ENCODE peak calls at places on chromosomes 12 and 14, in four cellular contexts. D is K562, R is WTC11, P is H1. J is an unnamed sample.

GRCh38 chr14:64953310-64953654 is 10.7 kb upstream of the GPX2 start:
- DNase-seq in D (no peak), R (no peak), P (no peak), J (no peak)

GRCh38 chr12:68851592-68851952 is 43.6 kb downstream of the MDM2 start:
- DNase-seq in D (no peak), R (no peak), P (no peak), J (no peak)

GRCh38 chr12:1115471-1116242 is 124.6 kb downstream of the ERC1 start:
- DNase-seq in D (no peak), R (no peak), P (no peak), J (no peak)

GRCh38 chr14:26811756-26812305 is 214.0 kb upstream of the NOVA1 start:
- DNase-seq in D (no peak), R (no peak), P (no peak), J (no peak)

GRCh38 chr12:105942316-105942715 is 196.4 kb downstream of the NUAK1 start:
- DNase-seq in D (no peak), R (no peak), P (no peak), J (no peak)

GRCh38 chr12:68272732-68273131 is 19.3 kb upstream of the IL22 start:
- DNase-seq in D (no peak), R (no peak), P (no peak), J (no peak)

GRCh38 chr12:70040141-70040540 is 203.1 kb upstream of the CNOT2 start:
- DNase-seq in D (no peak), R (no peak), P (no peak), J (no peak)

GRCh38 chr14:92122351-92122677 is 545 bp downstream of the CPSF2 start:
- DNase-seq in D (peak; percentile 14), R (no peak), P (no peak), J (no peak)

GRCh38 chr14:104370256-104370870 is 209.2 kb upstream of the C14orf180 start:
- DNase-seq in D (no peak), R (peak; percentile 66), P (peak; percentile 13), J (peak; percentile 80)

GRCh38 chr14:32621585-32621984 is 292.5 kb downstream of the AKAP6 start:
- DNase-seq in D (no peak), R (no peak), P (no peak), J (no peak)

GRCh38 chr14:63677891-63678379 is 36.3 kb upstream of the WDR89 start:
- DNase-seq in D (no peak), R (no peak), P (no peak), J (no peak)

GRCh38 chr12:124617615-124618014 is 50.2 kb upstream of the NCOR2 start:
- DNase-seq in D (peak; percentile 34), R (no peak), P (no peak), J (peak; percentile 90)

GRCh38 chr14:59332727-59333126 is 132.5 kb downstream of the GPR135 start:
- DNase-seq in D (no peak), R (no peak), P (no peak), J (no peak)

GRCh38 chr14:74613211-74613914 is 1.3 kb upstream of the LTBP2 start:
- DNase-seq in D (no peak), R (no peak), P (no peak), J (no peak)

GRCh38 chr12:125996438-125996837 is 931.2 kb downstream of the AACS start:
- DNase-seq in D (no peak), R (no peak), P (no peak), J (no peak)

GRCh38 chr12:4107436-4107878 is 166.1 kb upstream of the CCND2 start:
- DNase-seq in D (peak; percentile 60), R (peak; percentile 54), P (peak; percentile 15), J (peak; percentile 29)
- TF ChIP-seq TEAD4 in D (no peak), R (no peak), P (no peak), J (no peak)

GRCh38 chr14:106528717-106529116 is 1002.3 kb downstream of the TMEM121 start:
- DNase-seq in D (no peak), R (no peak), P (no peak), J (no peak)
- TF ChIP-seq TEAD4 in D (no peak), R (no peak), P (no peak), J (no peak)

GRCh38 chr12:24901975-24902461 is 46.9 kb downstream of the BCAT1 start:
- DNase-seq in D (no peak), R (peak; percentile 53), P (no peak), J (no peak)
- TF ChIP-seq TEAD4 in D (no peak), R (no peak), P (no peak), J (no peak)

GRCh38 chr12:56157201-56158028 is 744 bp upstream of the MYL6 start:
- DNase-seq in D (no peak), R (peak; percentile 79), P (peak; percentile 44), J (peak; percentile 63)
- TF ChIP-seq TEAD4 in D (no peak), R (no peak), P (peak; percentile 96), J (peak; percentile 32)

GRCh38 chr12:59808317-59808910 is 212.6 kb downstream of the SLC16A7 start:
- DNase-seq in D (no peak), R (no peak), P (no peak), J (peak; percentile 43)
- TF ChIP-seq TEAD4 in D (no peak), R (no peak), P (no peak), J (no peak)

DNA sequence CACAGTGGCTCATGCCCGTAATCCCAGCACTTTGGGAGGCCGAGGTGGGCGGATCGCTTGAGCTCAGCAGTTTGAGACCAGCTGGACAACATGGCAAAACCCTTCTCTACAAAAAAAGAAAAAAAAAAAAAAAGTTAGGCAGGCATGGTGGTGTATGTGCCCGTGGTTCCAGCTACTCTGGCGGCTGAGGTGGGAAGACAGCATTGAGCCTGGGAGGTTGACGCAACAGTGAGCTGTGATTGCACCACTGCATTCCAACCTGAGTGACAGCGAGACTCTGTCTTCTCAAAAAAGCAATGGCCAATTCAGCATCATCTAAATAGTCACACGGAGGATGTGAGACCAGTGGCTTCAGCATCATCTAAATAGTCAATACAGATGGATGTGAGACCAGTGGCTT is 10.4 kb upstream of the SAMD4A start:
- DNase-seq in D (no peak), R (peak; percentile 31), P (no peak), J (no peak)
- TF ChIP-seq TEAD4 in D (no peak), R (no peak), P (peak; percentile 65), J (no peak)

GRCh38 chr12:17992002-17992656 is 97.9 kb downstream of the RERGL start:
- DNase-seq in D (peak; percentile 6), R (peak; percentile 34), P (no peak), J (peak; percentile 20)
- TF ChIP-seq TEAD4 in D (no peak), R (no peak), P (no peak), J (no peak)

DNA sequence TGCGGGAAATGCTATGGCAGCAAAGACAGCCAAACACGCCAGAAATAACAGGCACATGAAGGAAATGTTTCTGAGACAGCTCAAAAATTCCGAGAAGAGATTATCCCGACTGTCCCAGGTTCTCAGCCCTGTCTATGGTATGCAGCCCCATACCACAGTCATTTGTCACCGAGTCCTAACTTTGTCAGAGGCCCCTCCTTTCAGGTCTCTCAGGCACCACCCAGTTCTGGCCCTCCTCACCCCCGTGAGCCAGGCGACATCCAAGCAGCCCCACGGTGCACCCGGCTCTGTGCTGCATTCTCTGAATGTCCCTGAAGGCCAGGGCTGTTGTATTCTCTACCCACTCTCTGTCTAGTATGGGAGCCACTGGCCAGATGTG is 24.0 kb downstream of the SSH1 start:
- DNase-seq in D (no peak), R (no peak), P (no peak), J (no peak)
- TF ChIP-seq TEAD4 in D (no peak), R (no peak), P (no peak), J (peak; percentile 66)

J was measured in SK-N-SH.